ENCODE peak calls at places on chromosomes 2 and 18, in eight cellular contexts. L, Z, K, A, F, D, O and W are unnamed samples.

GRCh38 chr2:233063976-233064411 is 3.9 kb downstream of the INPP5D start:
- DNase-seq in D (no peak), O (no peak), F (no peak), L (no peak), K (no peak), Z (no peak), A (no peak), W (no peak)

GRCh38 chr2:1995584-1995983 is 251.3 kb upstream of the PXDN start:
- DNase-seq in F (no peak), L (no peak), K (no peak), D (no peak), O (no peak), A (no peak), Z (no peak), W (no peak)

GRCh38 chr2:9108210-9108967 is 98.2 kb upstream of the ASAP2 start:
- DNase-seq in Z (no peak), O (peak; percentile 38), K (no peak), F (no peak), A (no peak), D (no peak), L (no peak), W (no peak)

GRCh38 chr2:158509928-158510797 is 53.4 kb downstream of the PKP4 start:
- DNase-seq in K (no peak), Z (no peak), F (no peak), O (peak; percentile 69), L (no peak), A (no peak), D (no peak), W (no peak)

GRCh38 chr2:69774984-69775982 is 33.3 kb downstream of the ANXA4 start:
- DNase-seq in D (no peak), O (no peak), A (no peak), K (no peak), L (no peak), Z (no peak), F (no peak), W (no peak)

GRCh38 chr2:237546040-237546875 is 20.1 kb upstream of the PRLH start:
- DNase-seq in A (no peak), F (no peak), K (no peak), O (no peak), D (no peak), Z (no peak), L (no peak), W (no peak)

GRCh38 chr18:47968721-47969120 is 38.3 kb upstream of the SMAD2 start:
- DNase-seq in K (no peak), Z (no peak), A (no peak), F (no peak), O (no peak), D (no peak), L (no peak), W (no peak)

GRCh38 chr18:59799383-59800015 is 100.3 kb upstream of the PMAIP1 start:
- DNase-seq in K (peak; percentile 80), Z (no peak), D (no peak), L (no peak), A (no peak), F (no peak), O (no peak), W (no peak)

GRCh38 chr2:43890855-43891254 is 52.1 kb downstream of the ABCG8 start:
- DNase-seq in K (no peak), O (peak; percentile 14), A (no peak), D (no peak), F (no peak), Z (no peak), L (no peak), W (peak; percentile 10)

GRCh38 chr2:11642972-11643371 is 27.0 kb downstream of the NTSR2 start:
- DNase-seq in O (no peak), A (no peak), D (no peak), Z (no peak), L (no peak), F (no peak), K (no peak), W (no peak)

GRCh38 chr18:79755496-79756142 is 42.1 kb upstream of the KCNG2 start:
- DNase-seq in D (no peak), L (no peak), Z (no peak), A (no peak), K (no peak), F (no peak), O (no peak), W (no peak)

GRCh38 chr18:74499633-74500032 is 3.5 kb downstream of the CNDP2 start:
- DNase-seq in F (peak; percentile 65), O (peak; percentile 72), D (peak; percentile 63), L (peak; percentile 61), Z (peak; percentile 77), K (no peak), A (no peak), W (peak; percentile 6)